ENCODE peak calls at places on chromosome 2, in six cellular contexts. One of them, this sample, is unnamed.

GRCh38 chr2:42031783-42032620 is 15.8 kb upstream of the PKDCC start:
- DNase-seq in anterior cingulate cortex: no peak
- DNase-seq in occipital lobe: no peak
- DNase-seq in adrenal gland: no peak
- DNase-seq in CMK: no peak
- DNase-seq in hippocampal formation: no peak
- DNase-seq in this sample: no peak

GRCh38 chr2:110777531-110778311 is 45.3 kb downstream of the ACOXL start:
- DNase-seq in anterior cingulate cortex: peak
- DNase-seq in occipital lobe: no peak
- DNase-seq in adrenal gland: no peak
- DNase-seq in CMK: no peak
- DNase-seq in hippocampal formation: no peak
- DNase-seq in this sample: no peak

GRCh38 chr2:172081248-172082022 is 3.9 kb upstream of the DLX1 start:
- DNase-seq in anterior cingulate cortex: no peak
- DNase-seq in occipital lobe: no peak
- DNase-seq in adrenal gland: no peak
- DNase-seq in CMK: no peak
- DNase-seq in hippocampal formation: no peak
- DNase-seq in this sample: no peak

GRCh38 chr2:58055027-58055786 is 8.6 kb downstream of the VRK2 start:
- DNase-seq in anterior cingulate cortex: no peak
- DNase-seq in occipital lobe: no peak
- DNase-seq in adrenal gland: no peak
- DNase-seq in CMK: no peak
- DNase-seq in hippocampal formation: no peak
- DNase-seq in this sample: no peak

GRCh38 chr2:120566331-120567035 is 169.2 kb upstream of the GLI2 start:
- DNase-seq in anterior cingulate cortex: no peak
- DNase-seq in occipital lobe: no peak
- DNase-seq in adrenal gland: peak
- DNase-seq in CMK: no peak
- DNase-seq in hippocampal formation: no peak
- DNase-seq in this sample: peak

GRCh38 chr2:18435425-18436037 is 124.9 kb downstream of the RDH14 start:
- DNase-seq in anterior cingulate cortex: no peak
- DNase-seq in occipital lobe: no peak
- DNase-seq in adrenal gland: peak
- DNase-seq in CMK: no peak
- DNase-seq in hippocampal formation: no peak
- DNase-seq in this sample: no peak

GRCh38 chr2:220512419-220512818 is 885.0 kb downstream of the SLC4A3 start:
- DNase-seq in anterior cingulate cortex: no peak
- DNase-seq in occipital lobe: no peak
- DNase-seq in adrenal gland: no peak
- DNase-seq in CMK: no peak
- DNase-seq in hippocampal formation: no peak
- DNase-seq in this sample: no peak

GRCh38 chr2:16553222-16553621 is 112.4 kb downstream of the CYRIA start:
- DNase-seq in anterior cingulate cortex: peak
- DNase-seq in occipital lobe: no peak
- DNase-seq in adrenal gland: peak
- DNase-seq in CMK: peak
- DNase-seq in hippocampal formation: peak
- DNase-seq in this sample: no peak

GRCh38 chr2:46875226-46875899 is 40.2 kb downstream of the MCFD2 start:
- DNase-seq in anterior cingulate cortex: no peak
- DNase-seq in occipital lobe: no peak
- DNase-seq in adrenal gland: no peak
- DNase-seq in CMK: no peak
- DNase-seq in hippocampal formation: no peak
- DNase-seq in this sample: no peak

GRCh38 chr2:226978300-226978699 is 142.4 kb downstream of the RHBDD1 start:
- DNase-seq in anterior cingulate cortex: no peak
- DNase-seq in occipital lobe: no peak
- DNase-seq in adrenal gland: no peak
- DNase-seq in CMK: no peak
- DNase-seq in hippocampal formation: no peak
- DNase-seq in this sample: no peak

GRCh38 chr2:31347788-31348187 is 66.8 kb downstream of the XDH start:
- DNase-seq in anterior cingulate cortex: no peak
- DNase-seq in occipital lobe: no peak
- DNase-seq in adrenal gland: no peak
- DNase-seq in CMK: no peak
- DNase-seq in hippocampal formation: no peak
- DNase-seq in this sample: no peak

This sample was measured in Right ventricle myocardium superior.